ENCODE peak calls at places on chromosomes 16 and 17, in ten cellular contexts. One of them, this sample, is unnamed.

GRCh38 chr17:76447931-76448652 is 4.9 kb downstream of the UBE2O start:
- DNase-seq in stimulated activated CD4-positive, alpha-beta T cell treated with anti-CD3 and anti-CD28 coated beads, Interleukin-1b, Interleukin-23, amount 100 ng/mL, for 24 hours: no peak
- DNase-seq in T-cell: no peak
- DNase-seq in hypothalamus: no peak
- DNase-seq in T-helper 2 cell: no peak
- DNase-seq in Peyer's patch: no peak
- DNase-seq in T1000: no peak
- DNase-seq in hippocampal formation: no peak
- DNase-seq in activated CD8-positive, alpha-beta T cell treated with anti-CD3 and anti-CD28 coated beads, Interleukin-2, amount 10 ng/mL, durations not matched to agents 7 days and 5 days: no peak
- DNase-seq in non-pigmented ciliary epithelial cell: no peak
- DNase-seq in this sample: no peak

GRCh38 chr17:63437287-63438091 is 8.6 kb downstream of the CYB561 start:
- DNase-seq in stimulated activated CD4-positive, alpha-beta T cell treated with anti-CD3 and anti-CD28 coated beads, Interleukin-1b, Interleukin-23, amount 100 ng/mL, for 24 hours: no peak
- DNase-seq in T-cell: no peak
- DNase-seq in hypothalamus: no peak
- DNase-seq in T-helper 2 cell: no peak
- DNase-seq in Peyer's patch: no peak
- DNase-seq in T1000: no peak
- DNase-seq in hippocampal formation: no peak
- DNase-seq in activated CD8-positive, alpha-beta T cell treated with anti-CD3 and anti-CD28 coated beads, Interleukin-2, amount 10 ng/mL, durations not matched to agents 7 days and 5 days: no peak
- DNase-seq in non-pigmented ciliary epithelial cell: no peak
- DNase-seq in this sample: no peak

GRCh38 chr17:8012045-8012580 is 9.7 kb downstream of the GUCY2D start:
- DNase-seq in stimulated activated CD4-positive, alpha-beta T cell treated with anti-CD3 and anti-CD28 coated beads, Interleukin-1b, Interleukin-23, amount 100 ng/mL, for 24 hours: no peak
- DNase-seq in T-cell: no peak
- DNase-seq in hypothalamus: no peak
- DNase-seq in T-helper 2 cell: no peak
- DNase-seq in Peyer's patch: no peak
- DNase-seq in T1000: no peak
- DNase-seq in hippocampal formation: no peak
- DNase-seq in activated CD8-positive, alpha-beta T cell treated with anti-CD3 and anti-CD28 coated beads, Interleukin-2, amount 10 ng/mL, durations not matched to agents 7 days and 5 days: no peak
- DNase-seq in non-pigmented ciliary epithelial cell: no peak
- DNase-seq in this sample: no peak

GRCh38 chr16:88591577-88592021 is 21.4 kb downstream of the ZC3H18 start:
- DNase-seq in stimulated activated CD4-positive, alpha-beta T cell treated with anti-CD3 and anti-CD28 coated beads, Interleukin-1b, Interleukin-23, amount 100 ng/mL, for 24 hours: no peak
- DNase-seq in T-cell: no peak
- DNase-seq in hypothalamus: peak
- DNase-seq in T-helper 2 cell: peak
- DNase-seq in Peyer's patch: peak
- DNase-seq in T1000: no peak
- DNase-seq in hippocampal formation: no peak
- DNase-seq in activated CD8-positive, alpha-beta T cell treated with anti-CD3 and anti-CD28 coated beads, Interleukin-2, amount 10 ng/mL, durations not matched to agents 7 days and 5 days: no peak
- DNase-seq in non-pigmented ciliary epithelial cell: no peak
- DNase-seq in this sample: no peak

GRCh38 chr16:80527297-80527696 is 13.5 kb upstream of the DYNLRB2 start:
- DNase-seq in stimulated activated CD4-positive, alpha-beta T cell treated with anti-CD3 and anti-CD28 coated beads, Interleukin-1b, Interleukin-23, amount 100 ng/mL, for 24 hours: peak
- DNase-seq in T-cell: no peak
- DNase-seq in hypothalamus: no peak
- DNase-seq in T-helper 2 cell: peak
- DNase-seq in Peyer's patch: peak
- DNase-seq in T1000: no peak
- DNase-seq in hippocampal formation: no peak
- DNase-seq in activated CD8-positive, alpha-beta T cell treated with anti-CD3 and anti-CD28 coated beads, Interleukin-2, amount 10 ng/mL, durations not matched to agents 7 days and 5 days: peak
- DNase-seq in non-pigmented ciliary epithelial cell: no peak
- DNase-seq in this sample: no peak

GRCh38 chr16:80544326-80544725 is 3.5 kb downstream of the DYNLRB2 start:
- DNase-seq in stimulated activated CD4-positive, alpha-beta T cell treated with anti-CD3 and anti-CD28 coated beads, Interleukin-1b, Interleukin-23, amount 100 ng/mL, for 24 hours: no peak
- DNase-seq in T-cell: no peak
- DNase-seq in hypothalamus: no peak
- DNase-seq in T-helper 2 cell: no peak
- DNase-seq in Peyer's patch: no peak
- DNase-seq in T1000: no peak
- DNase-seq in hippocampal formation: no peak
- DNase-seq in activated CD8-positive, alpha-beta T cell treated with anti-CD3 and anti-CD28 coated beads, Interleukin-2, amount 10 ng/mL, durations not matched to agents 7 days and 5 days: no peak
- DNase-seq in non-pigmented ciliary epithelial cell: no peak
- DNase-seq in this sample: no peak

GRCh38 chr17:61349350-61349749 is 50.3 kb upstream of the TBX2 start:
- DNase-seq in stimulated activated CD4-positive, alpha-beta T cell treated with anti-CD3 and anti-CD28 coated beads, Interleukin-1b, Interleukin-23, amount 100 ng/mL, for 24 hours: no peak
- DNase-seq in T-cell: no peak
- DNase-seq in hypothalamus: no peak
- DNase-seq in T-helper 2 cell: no peak
- DNase-seq in Peyer's patch: no peak
- DNase-seq in T1000: no peak
- DNase-seq in hippocampal formation: no peak
- DNase-seq in activated CD8-positive, alpha-beta T cell treated with anti-CD3 and anti-CD28 coated beads, Interleukin-2, amount 10 ng/mL, durations not matched to agents 7 days and 5 days: no peak
- DNase-seq in non-pigmented ciliary epithelial cell: no peak
- DNase-seq in this sample: no peak

GRCh38 chr17:63390090-63390489 is 56.0 kb downstream of the CYB561 start:
- DNase-seq in stimulated activated CD4-positive, alpha-beta T cell treated with anti-CD3 and anti-CD28 coated beads, Interleukin-1b, Interleukin-23, amount 100 ng/mL, for 24 hours: no peak
- DNase-seq in T-cell: no peak
- DNase-seq in hypothalamus: no peak
- DNase-seq in T-helper 2 cell: no peak
- DNase-seq in Peyer's patch: no peak
- DNase-seq in T1000: no peak
- DNase-seq in hippocampal formation: no peak
- DNase-seq in activated CD8-positive, alpha-beta T cell treated with anti-CD3 and anti-CD28 coated beads, Interleukin-2, amount 10 ng/mL, durations not matched to agents 7 days and 5 days: no peak
- DNase-seq in non-pigmented ciliary epithelial cell: no peak
- DNase-seq in this sample: no peak

GRCh38 chr17:64546716-64547115 is 39.9 kb downstream of the CEP95 start:
- DNase-seq in stimulated activated CD4-positive, alpha-beta T cell treated with anti-CD3 and anti-CD28 coated beads, Interleukin-1b, Interleukin-23, amount 100 ng/mL, for 24 hours: no peak
- DNase-seq in T-cell: no peak
- DNase-seq in hypothalamus: peak
- DNase-seq in T-helper 2 cell: no peak
- DNase-seq in Peyer's patch: no peak
- DNase-seq in T1000: no peak
- DNase-seq in hippocampal formation: no peak
- DNase-seq in activated CD8-positive, alpha-beta T cell treated with anti-CD3 and anti-CD28 coated beads, Interleukin-2, amount 10 ng/mL, durations not matched to agents 7 days and 5 days: no peak
- DNase-seq in non-pigmented ciliary epithelial cell: no peak
- DNase-seq in this sample: no peak

GRCh38 chr16:63578791-63579190 is 1542.6 kb upstream of the CDH8 start:
- DNase-seq in stimulated activated CD4-positive, alpha-beta T cell treated with anti-CD3 and anti-CD28 coated beads, Interleukin-1b, Interleukin-23, amount 100 ng/mL, for 24 hours: no peak
- DNase-seq in T-cell: no peak
- DNase-seq in hypothalamus: no peak
- DNase-seq in T-helper 2 cell: no peak
- DNase-seq in Peyer's patch: no peak
- DNase-seq in T1000: no peak
- DNase-seq in hippocampal formation: no peak
- DNase-seq in activated CD8-positive, alpha-beta T cell treated with anti-CD3 and anti-CD28 coated beads, Interleukin-2, amount 10 ng/mL, durations not matched to agents 7 days and 5 days: no peak
- DNase-seq in non-pigmented ciliary epithelial cell: no peak
- DNase-seq in this sample: no peak

GRCh38 chr17:5826384-5826783 is 242.1 kb upstream of the NLRP1 start:
- DNase-seq in stimulated activated CD4-positive, alpha-beta T cell treated with anti-CD3 and anti-CD28 coated beads, Interleukin-1b, Interleukin-23, amount 100 ng/mL, for 24 hours: no peak
- DNase-seq in T-cell: no peak
- DNase-seq in hypothalamus: no peak
- DNase-seq in T-helper 2 cell: no peak
- DNase-seq in Peyer's patch: no peak
- DNase-seq in T1000: no peak
- DNase-seq in hippocampal formation: no peak
- DNase-seq in activated CD8-positive, alpha-beta T cell treated with anti-CD3 and anti-CD28 coated beads, Interleukin-2, amount 10 ng/mL, durations not matched to agents 7 days and 5 days: no peak
- DNase-seq in non-pigmented ciliary epithelial cell: no peak
- DNase-seq in this sample: no peak

GRCh38 chr17:1073241-1073962 is 76.5 kb downstream of the TIMM22 start:
- DNase-seq in stimulated activated CD4-positive, alpha-beta T cell treated with anti-CD3 and anti-CD28 coated beads, Interleukin-1b, Interleukin-23, amount 100 ng/mL, for 24 hours: no peak
- DNase-seq in T-cell: no peak
- DNase-seq in hypothalamus: no peak
- DNase-seq in T-helper 2 cell: no peak
- DNase-seq in Peyer's patch: no peak
- DNase-seq in T1000: no peak
- DNase-seq in hippocampal formation: no peak
- DNase-seq in activated CD8-positive, alpha-beta T cell treated with anti-CD3 and anti-CD28 coated beads, Interleukin-2, amount 10 ng/mL, durations not matched to agents 7 days and 5 days: no peak
- DNase-seq in non-pigmented ciliary epithelial cell: no peak
- DNase-seq in this sample: no peak

GRCh38 chr16:88197481-88198456 is 185.0 kb upstream of the ZNF469 start:
- DNase-seq in stimulated activated CD4-positive, alpha-beta T cell treated with anti-CD3 and anti-CD28 coated beads, Interleukin-1b, Interleukin-23, amount 100 ng/mL, for 24 hours: no peak
- DNase-seq in T-cell: no peak
- DNase-seq in hypothalamus: no peak
- DNase-seq in T-helper 2 cell: no peak
- DNase-seq in Peyer's patch: no peak
- DNase-seq in T1000: no peak
- DNase-seq in hippocampal formation: no peak
- DNase-seq in activated CD8-positive, alpha-beta T cell treated with anti-CD3 and anti-CD28 coated beads, Interleukin-2, amount 10 ng/mL, durations not matched to agents 7 days and 5 days: no peak
- DNase-seq in non-pigmented ciliary epithelial cell: no peak
- DNase-seq in this sample: no peak

GRCh38 chr17:1643293-1643998 is 2.1 kb downstream of the SCARF1 start:
- DNase-seq in stimulated activated CD4-positive, alpha-beta T cell treated with anti-CD3 and anti-CD28 coated beads, Interleukin-1b, Interleukin-23, amount 100 ng/mL, for 24 hours: peak
- DNase-seq in T-cell: peak
- DNase-seq in hypothalamus: no peak
- DNase-seq in T-helper 2 cell: peak
- DNase-seq in Peyer's patch: peak
- DNase-seq in T1000: no peak
- DNase-seq in hippocampal formation: no peak
- DNase-seq in activated CD8-positive, alpha-beta T cell treated with anti-CD3 and anti-CD28 coated beads, Interleukin-2, amount 10 ng/mL, durations not matched to agents 7 days and 5 days: peak
- DNase-seq in non-pigmented ciliary epithelial cell: no peak
- DNase-seq in this sample: peak

GRCh38 chr17:55487727-55488436 is 23.4 kb downstream of the SMIM36 start:
- DNase-seq in stimulated activated CD4-positive, alpha-beta T cell treated with anti-CD3 and anti-CD28 coated beads, Interleukin-1b, Interleukin-23, amount 100 ng/mL, for 24 hours: no peak
- DNase-seq in T-cell: no peak
- DNase-seq in hypothalamus: no peak
- DNase-seq in T-helper 2 cell: no peak
- DNase-seq in Peyer's patch: no peak
- DNase-seq in T1000: no peak
- DNase-seq in hippocampal formation: no peak
- DNase-seq in activated CD8-positive, alpha-beta T cell treated with anti-CD3 and anti-CD28 coated beads, Interleukin-2, amount 10 ng/mL, durations not matched to agents 7 days and 5 days: no peak
- DNase-seq in non-pigmented ciliary epithelial cell: no peak
- DNase-seq in this sample: no peak

GRCh38 chr17:42964161-42964932 is at the start of gene AARSD1:
- DNase-seq in stimulated activated CD4-positive, alpha-beta T cell treated with anti-CD3 and anti-CD28 coated beads, Interleukin-1b, Interleukin-23, amount 100 ng/mL, for 24 hours: peak
- DNase-seq in T-cell: peak
- DNase-seq in hypothalamus: peak
- DNase-seq in T-helper 2 cell: peak
- DNase-seq in Peyer's patch: peak
- DNase-seq in T1000: peak
- DNase-seq in hippocampal formation: peak
- DNase-seq in activated CD8-positive, alpha-beta T cell treated with anti-CD3 and anti-CD28 coated beads, Interleukin-2, amount 10 ng/mL, durations not matched to agents 7 days and 5 days: peak
- DNase-seq in non-pigmented ciliary epithelial cell: peak
- DNase-seq in this sample: peak

GRCh38 chr17:9987779-9988585 is 82.9 kb upstream of the RCVRN start:
- DNase-seq in stimulated activated CD4-positive, alpha-beta T cell treated with anti-CD3 and anti-CD28 coated beads, Interleukin-1b, Interleukin-23, amount 100 ng/mL, for 24 hours: no peak
- DNase-seq in T-cell: peak
- DNase-seq in hypothalamus: no peak
- DNase-seq in T-helper 2 cell: no peak
- DNase-seq in Peyer's patch: no peak
- DNase-seq in T1000: no peak
- DNase-seq in hippocampal formation: peak
- DNase-seq in activated CD8-positive, alpha-beta T cell treated with anti-CD3 and anti-CD28 coated beads, Interleukin-2, amount 10 ng/mL, durations not matched to agents 7 days and 5 days: peak
- DNase-seq in non-pigmented ciliary epithelial cell: no peak
- DNase-seq in this sample: no peak

GRCh38 chr16:58582133-58582532 is 47.5 kb downstream of the CNOT1 start:
- DNase-seq in stimulated activated CD4-positive, alpha-beta T cell treated with anti-CD3 and anti-CD28 coated beads, Interleukin-1b, Interleukin-23, amount 100 ng/mL, for 24 hours: no peak
- DNase-seq in T-cell: no peak
- DNase-seq in hypothalamus: no peak
- DNase-seq in T-helper 2 cell: no peak
- DNase-seq in Peyer's patch: no peak
- DNase-seq in T1000: no peak
- DNase-seq in hippocampal formation: no peak
- DNase-seq in activated CD8-positive, alpha-beta T cell treated with anti-CD3 and anti-CD28 coated beads, Interleukin-2, amount 10 ng/mL, durations not matched to agents 7 days and 5 days: no peak
- DNase-seq in non-pigmented ciliary epithelial cell: no peak
- DNase-seq in this sample: no peak

GRCh38 chr17:27379863-27380533 is 76.2 kb upstream of the KSR1 start:
- DNase-seq in stimulated activated CD4-positive, alpha-beta T cell treated with anti-CD3 and anti-CD28 coated beads, Interleukin-1b, Interleukin-23, amount 100 ng/mL, for 24 hours: no peak
- DNase-seq in T-cell: no peak
- DNase-seq in hypothalamus: peak
- DNase-seq in T-helper 2 cell: no peak
- DNase-seq in Peyer's patch: peak
- DNase-seq in T1000: no peak
- DNase-seq in hippocampal formation: peak
- DNase-seq in activated CD8-positive, alpha-beta T cell treated with anti-CD3 and anti-CD28 coated beads, Interleukin-2, amount 10 ng/mL, durations not matched to agents 7 days and 5 days: no peak
- DNase-seq in non-pigmented ciliary epithelial cell: no peak
- DNase-seq in this sample: no peak

GRCh38 chr16:70480127-70481105 is 26.0 kb downstream of the FCSK start:
- DNase-seq in stimulated activated CD4-positive, alpha-beta T cell treated with anti-CD3 and anti-CD28 coated beads, Interleukin-1b, Interleukin-23, amount 100 ng/mL, for 24 hours: no peak
- DNase-seq in T-cell: no peak
- DNase-seq in hypothalamus: no peak
- DNase-seq in T-helper 2 cell: no peak
- DNase-seq in Peyer's patch: no peak
- DNase-seq in T1000: no peak
- DNase-seq in hippocampal formation: no peak
- DNase-seq in activated CD8-positive, alpha-beta T cell treated with anti-CD3 and anti-CD28 coated beads, Interleukin-2, amount 10 ng/mL, durations not matched to agents 7 days and 5 days: no peak
- DNase-seq in non-pigmented ciliary epithelial cell: no peak
- DNase-seq in this sample: no peak